ENCODE peak calls at places on chromosomes 1 and 21, in six cellular contexts. One of them, this sample, is unnamed.

GRCh38 chr21:33265664-33266049 is 510 bp upstream of the IL10RB start:
- DNase-seq in ovary: no peak
- DNase-seq in CD4-positive, CD25-positive, alpha-beta regulatory T cell: peak
- DNase-seq in osteoblast: no peak
- DNase-seq in brain microvascular endothelial cell: no peak
- DNase-seq in GM23338: peak
- DNase-seq in this sample: no peak

GRCh38 chr1:51331206-51332100 is 1.1 kb upstream of the TTC39A start:
- DNase-seq in ovary: no peak
- DNase-seq in CD4-positive, CD25-positive, alpha-beta regulatory T cell: no peak
- DNase-seq in GM23338: peak
- DNase-seq in osteoblast: peak
- DNase-seq in brain microvascular endothelial cell: peak
- DNase-seq in this sample: peak

GRCh38 chr1:166270476-166271150 is 103.8 kb upstream of the FAM78B start:
- DNase-seq in CD4-positive, CD25-positive, alpha-beta regulatory T cell: no peak
- DNase-seq in ovary: no peak
- DNase-seq in GM23338: no peak
- DNase-seq in brain microvascular endothelial cell: no peak
- DNase-seq in osteoblast: no peak
- DNase-seq in this sample: no peak

GRCh38 chr1:185969028-185969427 is 234.8 kb downstream of the HMCN1 start:
- DNase-seq in CD4-positive, CD25-positive, alpha-beta regulatory T cell: no peak
- DNase-seq in osteoblast: no peak
- DNase-seq in GM23338: no peak
- DNase-seq in brain microvascular endothelial cell: no peak
- DNase-seq in ovary: no peak
- DNase-seq in this sample: peak

GRCh38 chr1:175033931-175034330 is 10.7 kb upstream of the MRPS14 start:
- DNase-seq in brain microvascular endothelial cell: no peak
- DNase-seq in GM23338: no peak
- DNase-seq in ovary: no peak
- DNase-seq in osteoblast: no peak
- DNase-seq in CD4-positive, CD25-positive, alpha-beta regulatory T cell: no peak
- DNase-seq in this sample: no peak

GRCh38 chr1:236144446-236145150 is 2.3 kb downstream of the GPR137B start:
- DNase-seq in CD4-positive, CD25-positive, alpha-beta regulatory T cell: no peak
- DNase-seq in ovary: no peak
- DNase-seq in brain microvascular endothelial cell: no peak
- DNase-seq in GM23338: no peak
- DNase-seq in osteoblast: peak
- DNase-seq in this sample: no peak

GRCh38 chr1:83998205-83998598 is 730 bp downstream of the TTLL7 start:
- DNase-seq in ovary: no peak
- DNase-seq in osteoblast: no peak
- DNase-seq in CD4-positive, CD25-positive, alpha-beta regulatory T cell: no peak
- DNase-seq in brain microvascular endothelial cell: peak
- DNase-seq in GM23338: no peak
- DNase-seq in this sample: peak

GRCh38 chr1:108033486-108034081 is 68.6 kb upstream of the VAV3 start:
- DNase-seq in osteoblast: no peak
- DNase-seq in ovary: no peak
- DNase-seq in brain microvascular endothelial cell: no peak
- DNase-seq in CD4-positive, CD25-positive, alpha-beta regulatory T cell: no peak
- DNase-seq in GM23338: no peak
- DNase-seq in this sample: no peak

GRCh38 chr1:174953657-174954435 is 45.9 kb upstream of the CACYBP start:
- DNase-seq in brain microvascular endothelial cell: no peak
- DNase-seq in GM23338: peak
- DNase-seq in CD4-positive, CD25-positive, alpha-beta regulatory T cell: no peak
- DNase-seq in ovary: no peak
- DNase-seq in osteoblast: no peak
- DNase-seq in this sample: no peak

GRCh38 chr1:25193151-25193742 is 39.1 kb downstream of the SYF2 start:
- DNase-seq in ovary: no peak
- DNase-seq in brain microvascular endothelial cell: no peak
- DNase-seq in CD4-positive, CD25-positive, alpha-beta regulatory T cell: no peak
- DNase-seq in osteoblast: peak
- DNase-seq in GM23338: peak
- DNase-seq in this sample: no peak

GRCh38 chr1:169890761-169891538 is 2.7 kb downstream of the SCYL3 start:
- DNase-seq in ovary: no peak
- DNase-seq in osteoblast: no peak
- DNase-seq in brain microvascular endothelial cell: no peak
- DNase-seq in GM23338: peak
- DNase-seq in CD4-positive, CD25-positive, alpha-beta regulatory T cell: peak
- DNase-seq in this sample: no peak

GRCh38 chr1:28886731-28887417 is 27.5 kb upstream of the EPB41 start:
- DNase-seq in brain microvascular endothelial cell: peak
- DNase-seq in ovary: peak
- DNase-seq in osteoblast: peak
- DNase-seq in GM23338: peak
- DNase-seq in CD4-positive, CD25-positive, alpha-beta regulatory T cell: peak
- DNase-seq in this sample: peak

GRCh38 chr1:29211086-29212030 is 19.4 kb downstream of the MECR start:
- DNase-seq in brain microvascular endothelial cell: no peak
- DNase-seq in ovary: no peak
- DNase-seq in osteoblast: peak
- DNase-seq in CD4-positive, CD25-positive, alpha-beta regulatory T cell: no peak
- DNase-seq in GM23338: no peak
- DNase-seq in this sample: no peak

GRCh38 chr1:6688757-6689156 is 12.9 kb downstream of the DNAJC11 start:
- DNase-seq in GM23338: no peak
- DNase-seq in osteoblast: no peak
- DNase-seq in ovary: no peak
- DNase-seq in CD4-positive, CD25-positive, alpha-beta regulatory T cell: no peak
- DNase-seq in brain microvascular endothelial cell: peak
- DNase-seq in this sample: peak

GRCh38 chr1:182370532-182370931 is 21.1 kb downstream of the GLUL start:
- DNase-seq in CD4-positive, CD25-positive, alpha-beta regulatory T cell: no peak
- DNase-seq in ovary: no peak
- DNase-seq in brain microvascular endothelial cell: no peak
- DNase-seq in GM23338: no peak
- DNase-seq in osteoblast: no peak
- DNase-seq in this sample: no peak

GRCh38 chr1:115289940-115290339 is 48.1 kb downstream of the NGF start:
- DNase-seq in ovary: no peak
- DNase-seq in brain microvascular endothelial cell: no peak
- DNase-seq in osteoblast: no peak
- DNase-seq in CD4-positive, CD25-positive, alpha-beta regulatory T cell: no peak
- DNase-seq in GM23338: peak
- DNase-seq in this sample: no peak

GRCh38 chr1:53061859-53062714 is at the start of gene PODN:
- DNase-seq in GM23338: peak
- DNase-seq in ovary: peak
- DNase-seq in CD4-positive, CD25-positive, alpha-beta regulatory T cell: no peak
- DNase-seq in brain microvascular endothelial cell: no peak
- DNase-seq in osteoblast: peak
- DNase-seq in this sample: no peak

GRCh38 chr1:87089823-87090222 is 175.4 kb downstream of the HS2ST1 start:
- DNase-seq in CD4-positive, CD25-positive, alpha-beta regulatory T cell: no peak
- DNase-seq in ovary: no peak
- DNase-seq in brain microvascular endothelial cell: no peak
- DNase-seq in GM23338: peak
- DNase-seq in osteoblast: no peak
- DNase-seq in this sample: no peak

GRCh38 chr1:26083246-26083645 is 15.8 kb upstream of the TRIM63 start:
- DNase-seq in GM23338: no peak
- DNase-seq in ovary: no peak
- DNase-seq in brain microvascular endothelial cell: peak
- DNase-seq in osteoblast: peak
- DNase-seq in CD4-positive, CD25-positive, alpha-beta regulatory T cell: no peak
- DNase-seq in this sample: no peak

GRCh38 chr1:166133857-166134256 is 32.9 kb downstream of the FAM78B start:
- DNase-seq in brain microvascular endothelial cell: no peak
- DNase-seq in GM23338: no peak
- DNase-seq in ovary: no peak
- DNase-seq in osteoblast: no peak
- DNase-seq in CD4-positive, CD25-positive, alpha-beta regulatory T cell: no peak
- DNase-seq in this sample: no peak

GRCh38 chr1:182004601-182005000 is 56.9 kb downstream of the ZNF648 start:
- DNase-seq in ovary: no peak
- DNase-seq in brain microvascular endothelial cell: no peak
- DNase-seq in GM23338: no peak
- DNase-seq in osteoblast: no peak
- DNase-seq in CD4-positive, CD25-positive, alpha-beta regulatory T cell: no peak
- DNase-seq in this sample: no peak

GRCh38 chr1:93846929-93847810 is 31.8 kb downstream of the DNTTIP2 start:
- DNase-seq in CD4-positive, CD25-positive, alpha-beta regulatory T cell: peak
- DNase-seq in ovary: peak
- DNase-seq in osteoblast: peak
- DNase-seq in GM23338: peak
- DNase-seq in brain microvascular endothelial cell: peak
- DNase-seq in this sample: peak

GRCh38 chr1:229127301-229127700 is 143.6 kb upstream of the RAB4A start:
- DNase-seq in brain microvascular endothelial cell: peak
- DNase-seq in GM23338: no peak
- DNase-seq in osteoblast: no peak
- DNase-seq in ovary: no peak
- DNase-seq in CD4-positive, CD25-positive, alpha-beta regulatory T cell: peak
- DNase-seq in this sample: peak

GRCh38 chr21:45853703-45854342 is 127.7 kb upstream of the COL6A1 start:
- DNase-seq in brain microvascular endothelial cell: no peak
- DNase-seq in GM23338: no peak
- DNase-seq in osteoblast: no peak
- DNase-seq in ovary: no peak
- DNase-seq in CD4-positive, CD25-positive, alpha-beta regulatory T cell: no peak
- DNase-seq in this sample: no peak

GRCh38 chr1:246383791-246384190 is 123.3 kb downstream of the SMYD3 start:
- DNase-seq in osteoblast: no peak
- DNase-seq in ovary: no peak
- DNase-seq in brain microvascular endothelial cell: no peak
- DNase-seq in GM23338: no peak
- DNase-seq in CD4-positive, CD25-positive, alpha-beta regulatory T cell: no peak
- DNase-seq in this sample: peak

GRCh38 chr1:226210571-226211176 is 12.8 kb upstream of the MIXL1 start:
- DNase-seq in GM23338: peak
- DNase-seq in brain microvascular endothelial cell: no peak
- DNase-seq in ovary: no peak
- DNase-seq in CD4-positive, CD25-positive, alpha-beta regulatory T cell: no peak
- DNase-seq in osteoblast: no peak
- DNase-seq in this sample: no peak
- H3K4me3 ChIP-seq in GM23338: no peak
- H3K4me3 ChIP-seq in brain microvascular endothelial cell: no peak
- H3K4me3 ChIP-seq in ovary: no peak
- H3K4me3 ChIP-seq in CD4-positive, CD25-positive, alpha-beta regulatory T cell: no peak
- H3K4me3 ChIP-seq in osteoblast: no peak
- H3K4me3 ChIP-seq in this sample: no peak

GRCh38 chr1:34166191-34167090 is 1.4 kb upstream of the CSMD2 start:
- DNase-seq in GM23338: peak
- DNase-seq in CD4-positive, CD25-positive, alpha-beta regulatory T cell: no peak
- DNase-seq in ovary: no peak
- DNase-seq in brain microvascular endothelial cell: no peak
- DNase-seq in osteoblast: no peak
- DNase-seq in this sample: peak
- H3K4me3 ChIP-seq in GM23338: peak
- H3K4me3 ChIP-seq in CD4-positive, CD25-positive, alpha-beta regulatory T cell: no peak
- H3K4me3 ChIP-seq in ovary: no peak
- H3K4me3 ChIP-seq in brain microvascular endothelial cell: no peak
- H3K4me3 ChIP-seq in osteoblast: no peak
- H3K4me3 ChIP-seq in this sample: peak

GRCh38 chr1:211133393-211133840 is 531 bp downstream of the KCNH1 start:
- DNase-seq in brain microvascular endothelial cell: no peak
- DNase-seq in ovary: no peak
- DNase-seq in osteoblast: peak
- DNase-seq in CD4-positive, CD25-positive, alpha-beta regulatory T cell: no peak
- DNase-seq in GM23338: peak
- DNase-seq in this sample: peak

GRCh38 chr1:211135342-211135950 is 1.5 kb upstream of the KCNH1 start:
- DNase-seq in brain microvascular endothelial cell: peak
- DNase-seq in GM23338: peak
- DNase-seq in CD4-positive, CD25-positive, alpha-beta regulatory T cell: peak
- DNase-seq in osteoblast: no peak
- DNase-seq in ovary: no peak
- DNase-seq in this sample: peak

GRCh38 chr1:211133841-211134669 is at the start of gene KCNH1:
- DNase-seq in GM23338: peak
- DNase-seq in ovary: peak
- DNase-seq in osteoblast: peak
- DNase-seq in brain microvascular endothelial cell: peak
- DNase-seq in CD4-positive, CD25-positive, alpha-beta regulatory T cell: peak
- DNase-seq in this sample: peak

GRCh38 chr1:211129790-211130189 is 4.2 kb downstream of the KCNH1 start:
- DNase-seq in ovary: no peak
- DNase-seq in osteoblast: no peak
- DNase-seq in CD4-positive, CD25-positive, alpha-beta regulatory T cell: no peak
- DNase-seq in brain microvascular endothelial cell: no peak
- DNase-seq in GM23338: no peak
- DNase-seq in this sample: no peak

DNA sequence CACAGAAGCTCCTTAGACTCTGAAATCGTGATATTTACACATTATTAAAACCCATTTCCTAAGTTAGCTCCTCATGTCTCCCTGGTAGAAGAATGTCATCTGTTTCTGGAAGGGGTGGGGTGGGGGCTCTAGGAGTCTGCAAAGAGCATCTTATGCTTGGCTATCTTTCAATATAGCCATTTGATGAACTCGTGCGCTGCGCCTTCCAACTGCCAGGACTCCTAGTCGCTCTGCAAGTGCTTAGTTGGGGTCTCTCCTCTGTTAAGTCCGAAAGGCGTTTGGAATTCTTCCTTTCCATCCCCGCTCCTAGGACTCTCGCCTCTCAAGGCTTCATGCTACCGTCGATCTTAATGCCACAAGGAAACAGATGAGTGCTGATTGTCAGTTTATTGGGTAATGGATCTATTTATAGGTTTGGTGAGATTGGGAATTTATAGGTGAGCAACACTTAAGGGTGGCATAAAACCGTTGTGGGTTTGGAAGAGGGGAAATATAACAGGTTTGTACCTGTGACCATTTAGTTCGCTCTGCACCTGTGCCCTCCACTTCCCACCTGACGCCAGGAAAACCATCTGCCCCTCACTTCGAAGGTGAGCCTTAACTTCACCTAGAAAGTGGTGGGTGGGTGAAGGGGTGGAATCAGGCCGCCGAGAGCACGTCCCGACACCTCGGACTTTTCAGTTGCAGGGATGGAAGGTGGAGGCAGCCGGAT is 1.1 kb downstream of the KCNH1 start:
- DNase-seq in GM23338: peak
- DNase-seq in CD4-positive, CD25-positive, alpha-beta regulatory T cell: no peak
- DNase-seq in ovary: no peak
- DNase-seq in osteoblast: no peak
- DNase-seq in brain microvascular endothelial cell: no peak
- DNase-seq in this sample: no peak
- H3K4me3 ChIP-seq in GM23338: peak
- H3K4me3 ChIP-seq in CD4-positive, CD25-positive, alpha-beta regulatory T cell: no peak
- H3K4me3 ChIP-seq in ovary: no peak
- H3K4me3 ChIP-seq in osteoblast: peak
- H3K4me3 ChIP-seq in brain microvascular endothelial cell: peak
- H3K4me3 ChIP-seq in this sample: peak

GRCh38 chr1:205826407-205826806 is 13.4 kb upstream of the SLC41A1 start:
- DNase-seq in ovary: no peak
- DNase-seq in brain microvascular endothelial cell: no peak
- DNase-seq in GM23338: no peak
- DNase-seq in CD4-positive, CD25-positive, alpha-beta regulatory T cell: no peak
- DNase-seq in osteoblast: no peak
- DNase-seq in this sample: no peak
- H3K4me3 ChIP-seq in ovary: no peak
- H3K4me3 ChIP-seq in brain microvascular endothelial cell: no peak
- H3K4me3 ChIP-seq in GM23338: no peak
- H3K4me3 ChIP-seq in CD4-positive, CD25-positive, alpha-beta regulatory T cell: no peak
- H3K4me3 ChIP-seq in osteoblast: no peak
- H3K4me3 ChIP-seq in this sample: no peak

This sample was measured in astrocyte of the spinal cord.